ENCODE peak calls at places on chromosomes 6 and 20, in five cellular contexts. L is psoas muscle, R is body of pancreas, I is brain microvascular endothelial cell, K is adipocyte. S is an unnamed sample.

GRCh38 chr6:2798586-2799134 is 33.5 kb downstream of the WRNIP1 start:
- DNase-seq in L (no peak), R (no peak), I (no peak), K (no peak), S (no peak)

GRCh38 chr6:56772737-56773184 is 130.1 kb upstream of the DST start:
- DNase-seq in L (peak; percentile 35), R (no peak), I (peak; percentile 76), K (peak; percentile 71), S (peak; percentile 10)

GRCh38 chr20:57769756-57770155 is 59.9 kb upstream of the PMEPA1 start:
- DNase-seq in L (no peak), R (no peak), I (peak; percentile 9), K (no peak), S (no peak)

GRCh38 chr20:16654858-16655257 is 75.0 kb upstream of the SNRPB2 start:
- DNase-seq in L (no peak), R (no peak), I (no peak), K (no peak), S (no peak)

GRCh38 chr20:21125072-21125848 is 622 bp upstream of the KIZ start:
- DNase-seq in L (peak; percentile 43), R (peak; percentile 53), I (peak; percentile 46), K (peak; percentile 68), S (peak; percentile 30)

GRCh38 chr6:142235247-142235646 is 66.6 kb upstream of the ADGRG6 start:
- DNase-seq in L (no peak), R (no peak), I (no peak), K (no peak), S (no peak)

GRCh38 chr6:143734641-143735063 is 56.9 kb downstream of the PHACTR2 start:
- DNase-seq in L (no peak), R (no peak), I (no peak), K (no peak), S (no peak)

GRCh38 chr6:13063300-13063918 is 264.9 kb downstream of the TBC1D7 start:
- DNase-seq in L (no peak), R (no peak), I (no peak), K (no peak), S (peak; percentile 31)

GRCh38 chr6:170250451-170250850 is 40.4 kb downstream of the DLL1 start:
- DNase-seq in L (no peak), R (no peak), I (no peak), K (no peak), S (no peak)

GRCh38 chr20:63264519-63264918 is 8.1 kb upstream of the ARFGAP1 start:
- DNase-seq in L (no peak), R (no peak), I (no peak), K (no peak), S (no peak)

GRCh38 chr6:36337814-36338213 is 1.1 kb upstream of the BNIP5 start:
- DNase-seq in L (no peak), R (no peak), I (no peak), K (no peak), S (peak; percentile 19)

GRCh38 chr6:24451581-24452041 is 37.8 kb downstream of the GPLD1 start:
- DNase-seq in L (no peak), R (no peak), I (no peak), K (no peak), S (no peak)

GRCh38 chr20:2799688-2800589 is 488 bp downstream of the CPXM1 start:
- DNase-seq in L (no peak), R (no peak), I (no peak), K (peak; percentile 6), S (peak; percentile 44)

GRCh38 chr6:165010556-165011535 is 298.6 kb downstream of the C6orf118 start:
- DNase-seq in L (no peak), R (no peak), I (peak; percentile 9), K (no peak), S (no peak)

GRCh38 chr6:30557683-30557981 is 537 bp downstream of the PRR3 start:
- DNase-seq in L (no peak), R (no peak), I (no peak), K (no peak), S (no peak)

GRCh38 chr6:7786206-7786605 is 60.3 kb downstream of the BMP6 start:
- DNase-seq in L (no peak), R (no peak), I (no peak), K (peak; percentile 42), S (no peak)

GRCh38 chr6:32845381-32845884 is 1.6 kb upstream of the PSMB8 start:
- DNase-seq in L (no peak), R (no peak), I (no peak), K (no peak), S (no peak)

GRCh38 chr6:105317607-105318533 is 85.0 kb downstream of the PREP start:
- DNase-seq in L (no peak), R (peak; percentile 32), I (no peak), K (no peak), S (no peak)

GRCh38 chr20:6501061-6501460 is 266.4 kb upstream of the BMP2 start:
- DNase-seq in L (no peak), R (no peak), I (peak; percentile 76), K (no peak), S (peak; percentile 68)

GRCh38 chr6:84528201-84528600 is 236.2 kb downstream of the TBX18 start:
- DNase-seq in L (no peak), R (no peak), I (no peak), K (no peak), S (no peak)

GRCh38 chr20:25508083-25508770 is 77.1 kb downstream of the NINL start:
- DNase-seq in L (no peak), R (peak; percentile 37), I (peak; percentile 59), K (peak; percentile 89), S (peak; percentile 86)

GRCh38 chr6:72035966-72036365 is 149.6 kb downstream of the RIMS1 start:
- DNase-seq in L (no peak), R (no peak), I (no peak), K (peak; percentile 49), S (no peak)

GRCh38 chr6:38604700-38605099 is 35.0 kb downstream of the BTBD9 start:
- DNase-seq in L (no peak), R (no peak), I (peak; percentile 36), K (peak; percentile 13), S (no peak)

GRCh38 chr6:158066161-158066781 is 84.6 kb downstream of the SYNJ2 start:
- DNase-seq in L (no peak), R (no peak), I (no peak), K (no peak), S (no peak)

GRCh38 chr6:90375681-90376439 is 79.2 kb upstream of the BACH2 start:
- DNase-seq in L (no peak), R (no peak), I (peak; percentile 71), K (peak; percentile 28), S (peak; percentile 49)

GRCh38 chr6:107330190-107330589 is 129.2 kb downstream of the PDSS2 start:
- DNase-seq in L (no peak), R (no peak), I (no peak), K (no peak), S (no peak)

GRCh38 chr6:143822584-143823024 is 20.5 kb upstream of the LTV1 start:
- DNase-seq in L (no peak), R (no peak), I (peak; percentile 7), K (peak; percentile 37), S (peak; percentile 49)

GRCh38 chr6:164826831-164827468 is 482.5 kb downstream of the C6orf118 start:
- DNase-seq in L (no peak), R (no peak), I (no peak), K (no peak), S (peak; percentile 13)

GRCh38 chr6:64258302-64258701 is 622.7 kb downstream of the PHF3 start:
- DNase-seq in L (no peak), R (no peak), I (no peak), K (no peak), S (no peak)

GRCh38 chr20:59802018-59802417 is 131.4 kb downstream of the SYCP2 start:
- DNase-seq in L (no peak), R (no peak), I (no peak), K (no peak), S (no peak)

GRCh38 chr20:61613885-61614284 is 361.8 kb downstream of the CDH4 start:
- DNase-seq in L (no peak), R (no peak), I (no peak), K (no peak), S (no peak)

GRCh38 chr20:61614311-61615100 is 362.4 kb downstream of the CDH4 start:
- DNase-seq in L (no peak), R (peak; percentile 30), I (no peak), K (no peak), S (no peak)

GRCh38 chr20:61620174-61620573 is 368.1 kb downstream of the CDH4 start:
- DNase-seq in L (no peak), R (no peak), I (no peak), K (no peak), S (no peak)

GRCh38 chr20:61619751-61620150 is 367.7 kb downstream of the CDH4 start:
- DNase-seq in L (no peak), R (no peak), I (no peak), K (no peak), S (no peak)

GRCh38 chr20:61615806-61616205 is 363.7 kb downstream of the CDH4 start:
- DNase-seq in L (no peak), R (no peak), I (no peak), K (no peak), S (no peak)
- H3K27me3 ChIP-seq in L (peaks cover 7% of the 10 kb centered on the region), R (no peaks in the 10 kb centered on the region), I (no peaks in the 10 kb centered on the region), K (peaks cover 14% of the 10 kb centered on the region), S (peaks cover 19% of the 10 kb centered on the region)

GRCh38 chr6:75147512-75147911 is 58.3 kb downstream of the COL12A1 start:
- DNase-seq in L (no peak), R (no peak), I (no peak), K (peak; percentile 42), S (no peak)

GRCh38 chr6:75144396-75144795 is 61.5 kb downstream of the COL12A1 start:
- DNase-seq in L (no peak), R (no peak), I (no peak), K (no peak), S (no peak)

GRCh38 chr6:75145211-75145610 is 60.6 kb downstream of the COL12A1 start:
- DNase-seq in L (no peak), R (no peak), I (no peak), K (no peak), S (no peak)

GRCh38 chr6:75145976-75146375 is 59.9 kb downstream of the COL12A1 start:
- DNase-seq in L (no peak), R (no peak), I (no peak), K (no peak), S (no peak)

GRCh38 chr6:75143186-75143585 is 62.7 kb downstream of the COL12A1 start:
- DNase-seq in L (no peak), R (no peak), I (peak; percentile 81), K (peak; percentile 91), S (no peak)
- H3K27me3 ChIP-seq in L (no peaks in the 10 kb centered on the region), R (no peaks in the 10 kb centered on the region), I (no peaks in the 10 kb centered on the region), K (no peaks in the 10 kb centered on the region), S (no peaks in the 10 kb centered on the region)

DNA sequence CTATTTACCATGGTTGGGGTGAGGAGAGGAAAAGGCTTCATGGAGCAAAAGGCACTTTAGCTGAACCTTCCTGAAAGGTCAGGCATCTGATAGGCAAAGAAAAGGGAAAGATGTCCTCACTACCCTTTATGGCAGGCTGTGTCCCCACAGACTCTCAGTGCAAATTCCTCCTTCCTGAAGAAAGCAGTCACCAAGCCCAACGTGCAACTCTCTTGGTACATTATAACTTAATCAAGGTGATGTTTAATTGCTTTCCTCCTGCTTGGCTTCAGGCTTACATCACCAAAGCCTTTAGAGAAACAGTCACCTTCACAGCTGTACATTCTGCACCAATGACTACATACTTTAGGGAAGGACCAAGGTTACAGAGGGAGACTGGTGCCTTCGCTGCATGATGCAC is 2.1 kb upstream of the CLIC5 start:
- DNase-seq in L (no peak), R (no peak), I (no peak), K (no peak), S (no peak)
- H3K27me3 ChIP-seq in L (no peaks in the 10 kb centered on the region), R (no peaks in the 10 kb centered on the region), I (peaks cover 26% of the 10 kb centered on the region), K (peaks cover 49% of the 10 kb centered on the region), S (peaks cover 14% of the 10 kb centered on the region)

GRCh38 chr20:61789329-61789728 is 276.4 kb downstream of the TAF4 start:
- DNase-seq in L (no peak), R (no peak), I (no peak), K (no peak), S (no peak)
- H3K27me3 ChIP-seq in L (peaks cover 3% of the 10 kb centered on the region), R (no peaks in the 10 kb centered on the region), I (no peaks in the 10 kb centered on the region), K (peaks cover 8% of the 10 kb centered on the region), S (no peaks in the 10 kb centered on the region)

S was measured in MG63.